ENCODE peak calls at places on chromosomes 11 and 22, in four cellular contexts. One of them, this sample, is unnamed.

GRCh38 chr11:57379732-57380131 is 1.2 kb downstream of the PRG3 start:
- DNase-seq in neural progenitor cell: peak
- DNase-seq in RPMI7951: peak
- DNase-seq in A549: peak
- DNase-seq in this sample: peak

GRCh38 chr11:115208808-115209259 is 295.4 kb downstream of the CADM1 start:
- DNase-seq in neural progenitor cell: no peak
- DNase-seq in RPMI7951: no peak
- DNase-seq in A549: no peak
- DNase-seq in this sample: no peak

GRCh38 chr22:22692707-22693530 is 48.5 kb downstream of the GGTLC2 start:
- DNase-seq in neural progenitor cell: peak
- DNase-seq in RPMI7951: peak
- DNase-seq in A549: peak
- DNase-seq in this sample: peak

GRCh38 chr22:22408731-22409696 is 99.5 kb downstream of the ZNF280B start:
- DNase-seq in neural progenitor cell: peak
- DNase-seq in RPMI7951: peak
- DNase-seq in A549: peak
- DNase-seq in this sample: peak

GRCh38 chr11:61783717-61784505 is 8.5 kb downstream of the TMEM258 start:
- DNase-seq in neural progenitor cell: no peak
- DNase-seq in RPMI7951: no peak
- DNase-seq in A549: no peak
- DNase-seq in this sample: no peak

GRCh38 chr22:33162196-33162595 is 104.0 kb upstream of the SYN3 start:
- DNase-seq in neural progenitor cell: no peak
- DNase-seq in RPMI7951: no peak
- DNase-seq in A549: no peak
- DNase-seq in this sample: no peak

GRCh38 chr11:114377612-114378267 is 22.6 kb downstream of the C11orf71 start:
- DNase-seq in neural progenitor cell: no peak
- DNase-seq in RPMI7951: peak
- DNase-seq in A549: no peak
- DNase-seq in this sample: no peak

GRCh38 chr22:41217553-41218157 is 12.5 kb downstream of the L3MBTL2 start:
- DNase-seq in neural progenitor cell: peak
- DNase-seq in RPMI7951: peak
- DNase-seq in A549: no peak
- DNase-seq in this sample: no peak

GRCh38 chr11:77402218-77402556 is 71.7 kb downstream of the PAK1 start:
- DNase-seq in neural progenitor cell: no peak
- DNase-seq in RPMI7951: no peak
- DNase-seq in A549: no peak
- DNase-seq in this sample: no peak

GRCh38 chr11:64698427-64698826 is 24.6 kb downstream of the NRXN2 start:
- DNase-seq in neural progenitor cell: no peak
- DNase-seq in RPMI7951: no peak
- DNase-seq in A549: no peak
- DNase-seq in this sample: no peak

GRCh38 chr22:24086310-24086709 is 75.2 kb downstream of the CABIN1 start:
- DNase-seq in neural progenitor cell: no peak
- DNase-seq in RPMI7951: no peak
- DNase-seq in A549: no peak
- DNase-seq in this sample: no peak

GRCh38 chr22:36191106-36191836 is 10.3 kb downstream of the APOL4 start:
- DNase-seq in neural progenitor cell: no peak
- DNase-seq in RPMI7951: peak
- DNase-seq in A549: no peak
- DNase-seq in this sample: no peak

GRCh38 chr22:49664891-49665290 is 162.8 kb downstream of the BRD1 start:
- DNase-seq in neural progenitor cell: no peak
- DNase-seq in RPMI7951: no peak
- DNase-seq in A549: no peak
- DNase-seq in this sample: no peak

GRCh38 chr11:115613004-115613403 is 108.8 kb upstream of the CADM1 start:
- DNase-seq in neural progenitor cell: no peak
- DNase-seq in RPMI7951: no peak
- DNase-seq in A549: no peak
- DNase-seq in this sample: no peak

GRCh38 chr22:38921126-38921525 is 36.3 kb upstream of the APOBEC3A start:
- DNase-seq in neural progenitor cell: no peak
- DNase-seq in RPMI7951: no peak
- DNase-seq in A549: no peak
- DNase-seq in this sample: no peak

GRCh38 chr11:35362571-35362980 is 56.8 kb downstream of the SLC1A2 start:
- DNase-seq in neural progenitor cell: no peak
- DNase-seq in RPMI7951: peak
- DNase-seq in A549: no peak
- DNase-seq in this sample: no peak

GRCh38 chr11:117870176-117870952 is 6.1 kb downstream of the FXYD6 start:
- DNase-seq in neural progenitor cell: peak
- DNase-seq in RPMI7951: no peak
- DNase-seq in A549: no peak
- DNase-seq in this sample: no peak

GRCh38 chr11:67267188-67268035 is 1.1 kb downstream of the GRK2 start:
- DNase-seq in neural progenitor cell: no peak
- DNase-seq in RPMI7951: no peak
- DNase-seq in A549: no peak
- DNase-seq in this sample: no peak

This sample was measured in nephron progenitor cell.